ENCODE peak calls at places on chromosomes 3 and 15, in nine cellular contexts. F, Z, M, G, K, E, B, T and D are unnamed samples.

GRCh38 chr15:37773111-37773860 is 161.2 kb upstream of the TMCO5A start:
- DNase-seq in F (no peak), Z (no peak), T (no peak), E (no peak), K (no peak), M (peak), G (peak), B (no peak), D (peak)

GRCh38 chr3:124997303-124998246 is 58.2 kb downstream of the HEG1 start:
- DNase-seq in F (no peak), K (no peak), T (no peak), E (no peak), B (no peak), Z (no peak), G (no peak), M (no peak), D (no peak)

GRCh38 chr15:29018983-29019875 is 133.5 kb downstream of the APBA2 start:
- DNase-seq in Z (no peak), K (no peak), B (no peak), E (no peak), T (no peak), F (no peak), M (no peak), G (no peak), D (no peak)

GRCh38 chr15:91852741-91853500 is 587 bp upstream of the SLCO3A1 start:
- DNase-seq in T (peak), M (peak), K (peak), B (peak), E (peak), Z (peak), F (no peak), G (peak), D (peak)

GRCh38 chr3:131699001-131699400 is 196.2 kb upstream of the MRPL3 start:
- DNase-seq in Z (no peak), K (no peak), F (no peak), G (peak), B (no peak), E (no peak), M (no peak), T (no peak), D (no peak)

GRCh38 chr15:89201465-89202005 is 19.8 kb downstream of the RLBP1 start:
- DNase-seq in B (no peak), T (no peak), F (no peak), E (no peak), K (no peak), M (no peak), Z (no peak), G (no peak), D (no peak)

GRCh38 chr3:2156244-2156847 is 57.7 kb downstream of the CNTN4 start:
- DNase-seq in E (no peak), G (no peak), F (no peak), M (no peak), Z (no peak), B (no peak), T (no peak), K (peak), D (no peak)

GRCh38 chr3:72722930-72723726 is 125.1 kb downstream of the SHQ1 start:
- DNase-seq in G (peak), T (no peak), M (peak), E (no peak), B (peak), F (peak), K (no peak), Z (no peak), D (peak)

GRCh38 chr3:150495149-150495548 is 51.1 kb downstream of the SERP1 start:
- DNase-seq in B (no peak), E (no peak), K (no peak), M (no peak), T (no peak), F (no peak), Z (no peak), G (peak), D (no peak)

GRCh38 chr3:73848173-73848751 is 223.5 kb upstream of the PDZRN3 start:
- DNase-seq in K (no peak), T (no peak), M (peak), B (no peak), E (no peak), Z (no peak), G (peak), F (peak), D (peak)

GRCh38 chr3:49171119-49171774 is at the start of gene KLHDC8B:
- DNase-seq in Z (peak), K (peak), B (peak), E (peak), T (peak), F (peak), G (peak), M (peak), D (peak)

GRCh38 chr3:128247841-128248240 is 94.6 kb downstream of the EEFSEC start:
- DNase-seq in G (no peak), M (no peak), F (no peak), Z (no peak), B (no peak), E (no peak), T (no peak), K (no peak), D (no peak)

GRCh38 chr15:38517312-38517711 is 47.3 kb downstream of the RASGRP1 start:
- DNase-seq in Z (no peak), G (no peak), F (no peak), M (peak), E (no peak), K (no peak), T (no peak), B (no peak), D (peak)

GRCh38 chr15:88623061-88623460 is 1.9 kb downstream of the AEN start:
- DNase-seq in T (no peak), B (peak), E (no peak), G (peak), F (peak), K (no peak), Z (no peak), M (peak), D (peak)

GRCh38 chr3:66396888-66397287 is 103.9 kb downstream of the LRIG1 start:
- DNase-seq in E (no peak), F (no peak), B (no peak), Z (no peak), T (no peak), M (no peak), G (no peak), K (no peak), D (no peak)

GRCh38 chr3:133869601-133870000 is 26.1 kb downstream of the RAB6B start:
- DNase-seq in B (no peak), E (no peak), F (no peak), Z (no peak), T (no peak), G (no peak), M (no peak), K (no peak), D (no peak)

GRCh38 chr3:55320928-55321327 is 166.2 kb downstream of the WNT5A start:
- DNase-seq in G (no peak), F (no peak), E (no peak), K (no peak), B (no peak), Z (no peak), T (no peak), M (no peak), D (peak)

GRCh38 chr15:66702770-66703539 is 919 bp downstream of the SMAD6 start:
- DNase-seq in E (no peak), B (no peak), T (peak), G (peak), Z (no peak), M (no peak), K (no peak), F (no peak), D (no peak)

GRCh38 chr15:59160880-59161593 is 45.6 kb upstream of the LDHAL6B start:
- DNase-seq in T (peak), G (peak), E (no peak), K (peak), F (no peak), M (no peak), B (no peak), Z (no peak), D (no peak)

GRCh38 chr15:89813381-89814111 is 1.1 kb downstream of the ANPEP start:
- DNase-seq in T (no peak), M (no peak), B (no peak), E (no peak), Z (no peak), G (no peak), F (no peak), K (no peak), D (no peak)

GRCh38 chr15:31262143-31262530 is 64.5 kb upstream of the KLF13 start:
- DNase-seq in B (no peak), K (no peak), M (no peak), T (no peak), E (no peak), Z (no peak), G (no peak), F (no peak), D (no peak)

GRCh38 chr3:101695779-101696372 is 9.4 kb upstream of the RPL24 start:
- DNase-seq in B (peak), F (peak), K (peak), Z (peak), M (peak), G (peak), T (peak), E (peak), D (peak)

GRCh38 chr3:14879161-14879888 is 60.6 kb downstream of the FGD5 start:
- DNase-seq in K (no peak), T (no peak), M (no peak), G (no peak), F (no peak), B (no peak), Z (no peak), E (no peak), D (peak)

GRCh38 chr3:10366681-10367101 is 45.8 kb upstream of the SEC13 start:
- DNase-seq in B (peak), Z (no peak), F (peak), K (no peak), G (peak), M (peak), T (no peak), E (no peak), D (peak)

GRCh38 chr15:42737529-42738328 is 801 bp upstream of the CDAN1 start:
- DNase-seq in K (peak), G (peak), Z (no peak), E (no peak), M (no peak), B (no peak), T (no peak), F (peak), D (peak)

GRCh38 chr3:182843478-182843877 is 50.2 kb downstream of the ATP11B start:
- DNase-seq in T (no peak), G (peak), M (no peak), Z (no peak), B (no peak), F (peak), E (no peak), K (no peak), D (no peak)

GRCh38 chr3:127804141-127804540 is 18.2 kb downstream of the MGLL start:
- DNase-seq in E (no peak), F (no peak), T (no peak), K (no peak), M (no peak), B (no peak), Z (no peak), G (no peak), D (no peak)

GRCh38 chr3:56314842-56315241 is 153.4 kb downstream of the ERC2 start:
- DNase-seq in Z (peak), F (peak), E (no peak), G (peak), T (no peak), M (peak), K (no peak), B (peak), D (peak)

GRCh38 chr3:57556459-57557087 is 499 bp downstream of the PDE12 start:
- DNase-seq in T (peak), G (peak), E (no peak), B (no peak), Z (no peak), K (peak), F (no peak), M (no peak), D (peak)

GRCh38 chr3:106810461-106810733 is 566.8 kb upstream of the CCDC54 start:
- DNase-seq in F (no peak), M (no peak), Z (no peak), K (no peak), T (no peak), B (no peak), G (no peak), E (no peak), D (peak)

GRCh38 chr3:142850395-142851023 is 38.4 kb downstream of the PCOLCE2 start:
- DNase-seq in B (peak), M (peak), E (peak), K (no peak), G (peak), Z (no peak), F (peak), T (no peak), D (peak)

GRCh38 chr3:53776494-53777101 is 69.6 kb downstream of the CHDH start:
- DNase-seq in E (no peak), Z (no peak), F (peak), T (no peak), B (no peak), G (peak), M (no peak), K (no peak), D (peak)

GRCh38 chr3:42037318-42037945 is 53.7 kb upstream of the TRAK1 start:
- DNase-seq in Z (no peak), F (peak), T (no peak), B (no peak), G (no peak), E (no peak), M (no peak), K (no peak), D (no peak)

GRCh38 chr3:126487151-126487771 is 11.6 kb upstream of the ZXDC start:
- DNase-seq in K (no peak), E (no peak), G (peak), F (peak), Z (peak), B (no peak), M (no peak), T (peak), D (no peak)

GRCh38 chr3:59085976-59086375 is 36.2 kb upstream of the CFAP20DC start:
- DNase-seq in B (no peak), T (no peak), E (no peak), Z (no peak), F (peak), M (no peak), K (no peak), G (no peak), D (no peak)
- H3K4me3 ChIP-seq in B (no peak), T (no peak), E (no peak), Z (no peak), F (no peak), M (no peak), K (no peak), G (no peak), D (no peak)

GRCh38 chr3:47416041-47416440 is 35.2 kb downstream of the PTPN23 start:
- DNase-seq in T (no peak), G (no peak), K (peak), M (no peak), F (no peak), Z (no peak), B (no peak), E (no peak), D (no peak)

GRCh38 chr3:47419083-47420043 is 38.5 kb downstream of the PTPN23 start:
- DNase-seq in G (no peak), K (no peak), M (no peak), B (no peak), F (no peak), T (no peak), E (no peak), Z (no peak), D (no peak)

GRCh38 chr3:47420044-47420430 is 39.2 kb downstream of the PTPN23 start:
- DNase-seq in T (no peak), M (no peak), G (no peak), B (no peak), Z (no peak), K (no peak), E (no peak), F (no peak), D (no peak)

GRCh38 chr3:47420511-47421484 is 40.0 kb downstream of the PTPN23 start:
- DNase-seq in B (peak), T (peak), M (peak), G (peak), Z (peak), E (peak), F (peak), K (peak), D (peak)

GRCh38 chr3:47418167-47419082 is 37.6 kb downstream of the PTPN23 start:
- DNase-seq in F (no peak), M (no peak), K (peak), Z (no peak), T (no peak), G (no peak), E (no peak), B (no peak), D (no peak)
- TF ChIP-seq CTCF in F (no peak), M (peak), K (peak), Z (no peak), T (no peak), G (no peak), E (no peak), B (no peak), D (no peak)

GRCh38 chr3:46206284-46206683 is 1.8 kb downstream of the CCR1 start:
- DNase-seq in M (no peak), T (no peak), G (no peak), F (peak), E (no peak), B (no peak), Z (no peak), K (no peak), D (no peak)
- H3K4me3 ChIP-seq in M (no peak), T (no peak), G (no peak), F (no peak), E (no peak), B (no peak), Z (peak), K (no peak), D (no peak)

GRCh38 chr3:34012102-34012461 is 213.7 kb downstream of the PDCD6IP start:
- DNase-seq in Z (no peak), M (peak), E (no peak), F (peak), T (no peak), B (peak), G (peak), K (peak), D (peak)

GRCh38 chr3:34016925-34017592 is 218.6 kb downstream of the PDCD6IP start:
- DNase-seq in Z (no peak), G (no peak), T (peak), K (no peak), M (no peak), F (peak), B (no peak), E (no peak), D (no peak)

GRCh38 chr3:34017757-34018156 is 219.3 kb downstream of the PDCD6IP start:
- DNase-seq in Z (no peak), G (no peak), T (no peak), F (no peak), B (no peak), K (no peak), E (no peak), M (no peak), D (no peak)

GRCh38 chr3:34013818-34014576 is 215.6 kb downstream of the PDCD6IP start:
- DNase-seq in T (no peak), G (no peak), E (no peak), Z (no peak), B (no peak), F (no peak), M (no peak), K (peak), D (no peak)

GRCh38 chr3:34015204-34016142 is 217.0 kb downstream of the PDCD6IP start:
- DNase-seq in K (peak), G (peak), B (no peak), E (no peak), Z (no peak), F (no peak), M (no peak), T (peak), D (no peak)
- TF ChIP-seq CTCF in K (peak), G (peak), B (no peak), E (no peak), Z (no peak), F (peak), M (peak), T (peak), D (peak)

GRCh38 chr15:40104865-40105516 is 3.7 kb downstream of the BMF start:
- DNase-seq in F (peak), T (peak), M (peak), K (peak), Z (peak), B (peak), G (peak), E (peak), D (peak)
- H3K4me3 ChIP-seq in F (no peak), T (peak), M (no peak), K (no peak), Z (no peak), B (no peak), G (peak), E (no peak), D (no peak)

DNA sequence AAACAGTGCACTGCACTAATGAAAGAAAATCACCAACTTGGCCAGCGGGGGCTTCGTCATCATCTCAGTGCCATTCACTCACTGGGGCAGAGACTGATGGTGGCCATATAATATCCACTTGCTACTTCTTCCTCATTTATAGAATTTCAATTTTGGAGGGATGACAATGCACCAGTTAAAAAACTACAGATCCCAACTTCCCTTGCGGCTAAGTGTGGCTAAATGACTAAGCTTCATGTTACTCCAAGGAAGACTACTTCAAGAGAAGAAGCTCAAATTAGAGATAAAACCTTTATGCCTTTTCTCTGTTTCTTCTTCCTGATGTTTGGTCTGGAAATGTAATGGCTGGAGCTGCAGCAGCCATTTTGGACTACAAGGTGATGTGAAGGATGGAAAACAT is 38.8 kb downstream of the NGLY1 start:
- DNase-seq in T (no peak), K (no peak), G (no peak), Z (no peak), F (no peak), E (no peak), M (no peak), B (no peak), D (no peak)
- TF ChIP-seq CTCF in T (peak), K (no peak), G (no peak), Z (no peak), F (no peak), E (no peak), M (no peak), B (no peak), D (no peak)

DNA sequence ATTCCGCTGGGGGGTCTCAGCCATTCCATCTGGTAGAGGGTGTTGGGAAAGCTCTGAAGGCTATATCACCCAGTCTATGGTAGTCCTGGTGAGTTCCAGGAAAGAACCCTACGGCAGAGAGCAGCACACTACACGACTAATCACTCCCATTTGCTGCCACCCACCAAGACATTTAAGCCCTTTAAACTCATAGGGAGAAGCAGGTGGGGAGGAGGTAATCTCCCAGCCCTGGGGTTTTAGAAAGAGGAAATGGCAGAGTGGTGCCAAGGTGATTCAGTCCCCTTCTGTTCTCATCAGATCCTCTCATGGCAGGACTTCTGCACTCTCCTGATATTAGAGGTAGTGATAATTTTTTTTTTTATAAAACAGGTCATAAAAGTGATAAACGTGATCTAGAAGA is 10.6 kb upstream of the VWA5B2 start:
- DNase-seq in F (no peak), T (no peak), K (peak), E (no peak), G (no peak), M (no peak), B (no peak), Z (no peak), D (no peak)
- H3K4me3 ChIP-seq in F (no peak), T (no peak), K (no peak), E (no peak), G (no peak), M (no peak), B (no peak), Z (no peak), D (no peak)

GRCh38 chr3:12501360-12502020 is 17.2 kb downstream of the TSEN2 start:
- DNase-seq in Z (no peak), M (no peak), K (no peak), F (peak), E (no peak), B (no peak), G (peak), T (no peak), D (peak)

GRCh38 chr3:12490547-12490946 is 6.3 kb downstream of the TSEN2 start:
- DNase-seq in T (no peak), K (no peak), Z (no peak), M (no peak), G (no peak), F (no peak), E (no peak), B (no peak), D (peak)

GRCh38 chr3:12496453-12496761 is 12.1 kb downstream of the TSEN2 start:
- DNase-seq in T (no peak), M (no peak), B (no peak), E (no peak), F (no peak), Z (no peak), G (no peak), K (no peak), D (no peak)

GRCh38 chr3:12495749-12496452 is 11.6 kb downstream of the TSEN2 start:
- DNase-seq in F (no peak), Z (no peak), K (no peak), E (no peak), B (no peak), G (no peak), M (no peak), T (no peak), D (no peak)
- TF ChIP-seq CTCF in F (peak), Z (no peak), K (peak), E (no peak), B (peak), G (no peak), M (peak), T (peak), D (peak)

GRCh38 chr15:57037548-57037947 is 119.1 kb downstream of the TCF12 start:
- DNase-seq in E (no peak), T (no peak), F (no peak), M (no peak), B (no peak), G (no peak), Z (no peak), K (no peak), D (no peak)
- H3K4me3 ChIP-seq in E (no peak), T (no peak), F (no peak), M (no peak), B (no peak), G (no peak), Z (no peak), K (no peak), D (no peak)